ENCODE peak calls at places on chromosomes 11 and 22, in nine cellular contexts. Q, N, B, J, I, E, Z, P and D are unnamed samples.

GRCh38 chr22:24486501-24486921 is 8.6 kb upstream of the UPB1 start:
- DNase-seq in B (no peak), I (no peak), N (no peak), Q (no peak), Z (peak; percentile 94), J (no peak), E (peak; percentile 93), P (peak; percentile 42), D (peak; percentile 61)

GRCh38 chr11:75813622-75814039 is 1.4 kb upstream of the UVRAG start:
- DNase-seq in B (no peak), E (peak; percentile 95), P (no peak), Z (no peak), N (no peak), J (no peak), I (no peak), Q (no peak), D (no peak)

GRCh38 chr11:2358754-2359444 is 18.2 kb upstream of the CD81 start:
- DNase-seq in I (no peak), Z (no peak), B (no peak), N (no peak), Q (no peak), E (no peak), J (no peak), P (peak; percentile 38), D (no peak)

GRCh38 chr11:47469411-47470179 is 20.7 kb upstream of the RAPSN start:
- DNase-seq in P (no peak), Q (no peak), N (no peak), Z (no peak), J (no peak), I (no peak), E (no peak), B (no peak), D (no peak)

GRCh38 chr11:115201121-115201792 is 303.0 kb downstream of the CADM1 start:
- DNase-seq in P (no peak), J (no peak), B (no peak), N (no peak), I (no peak), Q (no peak), E (peak; percentile 59), Z (peak; percentile 86), D (no peak)

GRCh38 chr11:15216678-15217077 is 102.0 kb downstream of the INSC start:
- DNase-seq in P (peak; percentile 13), J (peak; percentile 52), N (no peak), B (no peak), Z (no peak), E (no peak), Q (no peak), I (no peak), D (no peak)

GRCh38 chr11:107707807-107708206 is 4.0 kb downstream of the SLN start:
- DNase-seq in B (no peak), P (no peak), I (no peak), Q (no peak), E (no peak), N (no peak), J (peak; percentile 74), Z (no peak), D (no peak)

GRCh38 chr11:44658451-44658850 is 68.3 kb upstream of the TSPAN18 start:
- DNase-seq in Z (peak; percentile 25), N (no peak), Q (no peak), I (no peak), E (no peak), P (peak; percentile 32), J (peak; percentile 48), B (peak; percentile 23), D (no peak)

GRCh38 chr22:37746366-37747089 is 49.7 kb downstream of the TRIOBP start:
- DNase-seq in J (no peak), N (no peak), P (peak; percentile 13), E (no peak), I (no peak), Q (peak; percentile 15), Z (peak; percentile 16), B (no peak), D (no peak)

GRCh38 chr22:28711820-28712777 is 29.5 kb downstream of the CHEK2 start:
- DNase-seq in P (no peak), E (peak; percentile 89), N (no peak), I (no peak), Z (no peak), Q (no peak), B (peak; percentile 91), J (no peak), D (peak; percentile 79)

GRCh38 chr22:45008853-45009751 is 703 bp downstream of the PHF21B start:
- DNase-seq in B (peak; percentile 31), E (no peak), J (peak; percentile 39), P (no peak), I (no peak), Z (peak; percentile 8), N (peak; percentile 44), Q (no peak), D (no peak)

GRCh38 chr11:34056672-34057071 is 5.1 kb downstream of the CAPRIN1 start:
- DNase-seq in P (no peak), N (no peak), Z (no peak), E (no peak), J (no peak), I (no peak), B (no peak), Q (no peak), D (no peak)

GRCh38 chr11:107688322-107688918 is 23.4 kb downstream of the SLN start:
- DNase-seq in Q (no peak), B (no peak), N (no peak), J (no peak), I (no peak), E (no peak), Z (no peak), P (no peak), D (no peak)

GRCh38 chr22:19878461-19879247 is 24.0 kb upstream of the GNB1L start:
- DNase-seq in N (peak; percentile 5), I (no peak), Q (no peak), J (no peak), Z (no peak), E (no peak), P (no peak), B (no peak), D (no peak)

GRCh38 chr22:29580200-29580810 is 608 bp downstream of the NIPSNAP1 start:
- DNase-seq in B (no peak), E (no peak), J (peak; percentile 38), Q (no peak), Z (no peak), P (peak; percentile 9), I (no peak), N (no peak), D (no peak)

GRCh38 chr22:36355362-36355761 is 32.4 kb downstream of the MYH9 start:
- DNase-seq in B (no peak), N (no peak), Q (no peak), J (no peak), P (peak; percentile 45), Z (no peak), E (no peak), I (no peak), D (no peak)

GRCh38 chr22:29744902-29745301 is 21.9 kb downstream of the ZMAT5 start:
- DNase-seq in Q (no peak), Z (no peak), B (no peak), P (no peak), I (no peak), N (no peak), J (no peak), E (no peak), D (no peak)

GRCh38 chr22:35409783-35410662 is 10.1 kb downstream of the MCM5 start:
- DNase-seq in Z (no peak), Q (no peak), B (no peak), P (peak; percentile 90), N (peak; percentile 24), I (no peak), J (no peak), E (no peak), D (no peak)

GRCh38 chr11:64789331-64790204 is 11.2 kb upstream of the SF1 start:
- DNase-seq in Q (no peak), J (no peak), E (no peak), B (no peak), P (no peak), Z (no peak), I (no peak), N (no peak), D (no peak)

GRCh38 chr11:64655901-64656601 is 65.0 kb downstream of the SLC22A12 start:
- DNase-seq in Z (no peak), B (no peak), N (no peak), J (no peak), P (no peak), Q (no peak), E (no peak), I (no peak), D (no peak)

GRCh38 chr11:66680966-66681645 is 3.4 kb upstream of the RBM4B start:
- DNase-seq in E (no peak), B (no peak), N (no peak), Z (no peak), I (no peak), J (no peak), P (no peak), Q (no peak), D (no peak)

GRCh38 chr11:132022285-132022684 is 651.9 kb downstream of the NTM start:
- DNase-seq in I (no peak), E (no peak), N (no peak), Q (no peak), B (no peak), J (no peak), Z (no peak), P (no peak), D (no peak)

GRCh38 chr22:50701428-50702154 is 29.0 kb downstream of the SHANK3 start:
- DNase-seq in P (no peak), J (no peak), Q (no peak), Z (no peak), N (no peak), I (no peak), E (no peak), B (no peak), D (no peak)

GRCh38 chr11:72354356-72355115 is 79.8 kb downstream of the CLPB start:
- DNase-seq in P (no peak), J (peak; percentile 15), Z (no peak), Q (no peak), E (peak; percentile 52), B (peak; percentile 18), I (no peak), N (no peak), D (no peak)

GRCh38 chr11:62020661-62021060 is 53.2 kb upstream of the FTH1 start:
- DNase-seq in N (no peak), E (no peak), Q (no peak), P (no peak), I (no peak), J (no peak), Z (no peak), B (no peak), D (no peak)